ENCODE peak calls at places on chromosomes 13 and 19, in six cellular contexts. S, C, P, R, X and O are unnamed samples.

GRCh38 chr13:66210677-66211076 is 1019.5 kb downstream of the PCDH9 start:
- DNase-seq in S (peak; percentile 88), C (no peak), P (peak; percentile 95), R (no peak), X (peak; percentile 89), O (peak; percentile 77)

GRCh38 chr19:52962394-52963228 is at the start of gene ZNF816:
- DNase-seq in S (peak; percentile 96), C (peak; percentile 99), P (peak; percentile 96), R (peak; percentile 100), X (peak; percentile 79), O (peak; percentile 78)

GRCh38 chr19:58042709-58043340 is 9.0 kb downstream of the ZSCAN1 start:
- DNase-seq in S (no peak), C (no peak), P (no peak), R (no peak), X (no peak), O (no peak)

GRCh38 chr13:85508683-85509329 is 290.4 kb downstream of the SLITRK6 start:
- DNase-seq in S (peak; percentile 10), C (peak; percentile 29), P (peak; percentile 63), R (no peak), X (no peak), O (no peak)

GRCh38 chr19:44890366-44891015 is 563 bp upstream of the TOMM40 start:
- DNase-seq in S (peak; percentile 100), C (peak; percentile 100), P (peak; percentile 100), R (no peak), X (peak; percentile 100), O (peak; percentile 99)

GRCh38 chr19:29002336-29002735 is 210.6 kb downstream of the UQCRFS1 start:
- DNase-seq in S (no peak), C (no peak), P (no peak), R (no peak), X (no peak), O (no peak)

GRCh38 chr19:42143341-42144234 is 11.3 kb upstream of the POU2F2 start:
- DNase-seq in S (peak; percentile 52), C (no peak), P (peak; percentile 57), R (no peak), X (no peak), O (no peak)

GRCh38 chr13:75635621-75636338 is at the start of gene LMO7:
- DNase-seq in S (peak; percentile 55), C (peak; percentile 40), P (peak; percentile 60), R (peak; percentile 53), X (no peak), O (no peak)

GRCh38 chr13:113321546-113321945 is 24.5 kb downstream of the LAMP1 start:
- DNase-seq in S (no peak), C (no peak), P (no peak), R (no peak), X (no peak), O (no peak)

GRCh38 chr13:112825071-112825470 is 135.2 kb downstream of the ATP11A start:
- DNase-seq in S (no peak), C (no peak), P (no peak), R (peak; percentile 4), X (no peak), O (no peak)

DNA sequence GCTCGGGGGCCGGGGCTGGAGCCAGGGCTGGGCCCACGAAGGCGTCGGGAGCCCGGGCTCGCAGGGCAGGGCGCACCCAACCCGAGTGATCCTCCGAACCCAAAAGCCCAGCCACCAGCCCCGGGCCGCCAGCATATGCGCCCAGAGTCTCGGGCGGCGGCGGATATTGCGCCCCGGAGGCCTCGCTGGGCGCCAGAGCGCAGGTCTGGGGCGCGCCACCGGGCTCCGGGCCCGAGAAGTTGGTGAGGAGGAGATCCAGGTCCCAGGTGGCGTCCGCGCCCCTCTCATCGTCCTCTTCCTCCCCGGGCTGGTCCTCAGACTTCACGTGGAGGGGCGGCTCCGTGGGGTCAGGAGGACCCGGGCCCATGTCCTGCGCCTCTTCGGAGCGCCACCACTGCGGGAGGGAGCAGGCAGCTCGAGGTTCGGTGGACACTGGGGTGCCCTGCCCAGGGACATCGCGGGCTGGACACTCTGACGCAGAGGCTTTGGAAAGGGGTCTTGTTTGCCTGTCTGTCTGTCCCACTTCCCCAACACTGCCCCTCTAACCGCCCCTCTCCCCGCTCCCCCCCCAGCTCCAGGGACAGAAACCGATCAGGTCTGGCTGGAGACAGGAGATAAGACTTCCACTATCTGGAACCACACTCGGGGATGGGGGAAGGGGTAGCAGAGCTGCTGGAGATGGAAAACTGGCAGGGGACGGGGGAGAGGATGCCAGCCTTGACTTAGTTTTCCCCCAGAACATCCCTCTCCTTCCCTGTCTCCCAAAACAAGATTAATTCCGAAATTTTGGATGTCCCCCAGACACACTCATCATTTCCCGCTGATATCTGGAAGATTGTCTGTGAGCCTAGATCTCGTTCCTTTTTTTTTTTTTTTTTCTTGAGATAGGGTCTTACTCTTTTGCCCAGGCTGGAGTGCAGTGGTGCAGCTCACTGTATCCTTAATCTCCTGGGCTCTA is 973 bp downstream of the KLF1 start:
- DNase-seq in S (no peak), C (no peak), P (no peak), R (no peak), X (no peak), O (no peak)
- H3K4me3 ChIP-seq in S (peak overlapping the region; percentile 35), C (peak overlapping the region; percentile 55), P (no peak overlapping the region), R (peak overlapping the region; percentile 57), X (peak overlapping the region; percentile 10), O (peak overlapping the region; percentile 28)

GRCh38 chr19:43594081-43594697 is 1.7 kb downstream of the IRGQ start:
- DNase-seq in S (no peak), C (no peak), P (no peak), R (no peak), X (no peak), O (no peak)

GRCh38 chr19:43596842-43597461 is 557 bp downstream of the ZNF576 start:
- DNase-seq in S (no peak), C (no peak), P (peak; percentile 13), R (no peak), X (no peak), O (no peak)

GRCh38 chr19:43595605-43595998 is 332 bp downstream of the IRGQ start:
- DNase-seq in S (no peak), C (no peak), P (no peak), R (no peak), X (no peak), O (no peak)

GRCh38 chr19:43595999-43596841 is at the start of the genes IRGQ and ZNF576:
- DNase-seq in S (peak; percentile 100), C (peak; percentile 99), P (peak; percentile 100), R (peak; percentile 100), X (peak; percentile 98), O (peak; percentile 95)

DNA sequence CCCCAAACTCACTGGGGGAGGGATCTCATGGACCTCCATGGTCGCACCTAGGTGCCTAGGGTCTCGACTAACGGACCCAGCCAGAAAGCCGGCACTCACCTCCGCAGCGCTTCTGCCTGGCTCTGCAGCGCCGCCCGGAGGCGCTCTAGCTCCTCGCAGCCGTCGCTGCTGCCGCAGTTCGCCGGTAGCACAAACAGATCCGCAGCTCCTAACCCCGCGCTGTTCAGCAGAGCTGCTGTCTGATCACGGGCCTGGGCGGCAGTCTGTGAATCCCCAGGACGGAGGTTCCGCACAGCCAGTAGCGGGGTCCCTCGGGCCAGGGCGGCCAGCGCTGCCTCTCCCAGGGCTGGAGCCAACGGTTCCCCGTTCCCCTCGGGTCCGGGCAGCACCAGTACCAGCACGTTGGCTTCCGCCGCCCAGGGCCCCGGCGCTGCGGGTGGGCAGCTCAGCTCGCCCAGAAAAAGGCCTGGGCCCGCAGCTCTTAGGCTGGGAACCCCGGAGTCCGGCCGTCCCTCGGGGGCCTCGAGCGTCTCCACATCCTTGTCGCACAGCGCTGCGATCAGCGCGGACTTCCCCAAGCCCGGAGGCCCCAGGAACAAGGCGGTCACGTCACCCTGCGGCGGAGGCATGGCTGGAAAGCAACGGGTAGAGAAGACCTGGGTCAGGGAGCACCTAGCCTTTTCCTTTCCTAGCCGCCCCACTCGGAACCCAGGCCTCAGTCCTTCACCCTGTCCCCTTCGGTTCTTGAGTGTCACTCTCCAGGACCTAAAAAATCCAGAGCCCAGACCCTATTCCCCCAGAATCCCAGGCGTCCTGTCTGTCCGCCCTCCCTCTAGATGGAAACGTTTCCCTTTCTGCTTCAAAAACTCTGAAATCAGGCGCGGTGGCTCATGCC is 977 bp downstream of the IRGQ start:
- DNase-seq in S (peak; percentile 77), C (peak; percentile 62), P (peak; percentile 86), R (peak; percentile 56), X (peak; percentile 24), O (no peak)
- H3K4me3 ChIP-seq in S (peak overlapping the region; percentile 78), C (peak overlapping the region; percentile 55), P (peak overlapping the region; percentile 85), R (peak overlapping the region; percentile 74), X (peak overlapping the region; percentile 63), O (peak overlapping the region; percentile 77)

GRCh38 chr13:95541308-95541707 is 11.2 kb upstream of the CLDN10 start:
- DNase-seq in S (no peak), C (no peak), P (no peak), R (no peak), X (no peak), O (no peak)

GRCh38 chr13:95536629-95537241 is 15.8 kb upstream of the CLDN10 start:
- DNase-seq in S (peak; percentile 59), C (no peak), P (peak; percentile 65), R (no peak), X (no peak), O (no peak)

GRCh38 chr13:95546919-95547318 is 5.6 kb upstream of the CLDN10 start:
- DNase-seq in S (no peak), C (no peak), P (no peak), R (no peak), X (no peak), O (no peak)

GRCh38 chr13:95540848-95541247 is 11.7 kb upstream of the CLDN10 start:
- DNase-seq in S (no peak), C (peak; percentile 46), P (no peak), R (no peak), X (no peak), O (no peak)

DNA sequence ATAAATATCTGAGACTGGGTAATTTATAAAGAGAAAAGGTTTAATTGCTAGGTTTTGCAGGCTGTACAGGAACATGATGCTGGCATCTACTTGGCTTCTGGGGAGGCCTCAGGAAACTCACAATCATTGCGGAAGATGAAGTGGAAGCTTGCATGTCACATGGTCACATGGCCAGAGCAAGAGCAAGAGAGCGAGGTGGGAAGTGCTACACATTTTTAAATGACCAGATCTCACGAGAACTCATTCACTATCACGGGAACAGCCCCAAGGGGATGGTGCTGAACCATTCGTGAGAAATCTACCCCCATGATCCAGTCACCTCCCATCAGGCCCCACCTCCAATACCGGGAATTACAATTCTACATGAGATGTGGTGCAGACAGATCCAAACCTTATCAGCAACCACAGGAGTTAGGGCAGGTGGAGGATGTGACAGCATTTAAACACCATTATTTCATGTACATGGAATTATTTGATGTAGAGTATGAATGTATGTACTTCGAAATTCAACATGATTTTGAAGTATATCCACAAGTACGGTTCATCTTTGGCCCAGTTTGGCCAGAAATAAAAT is 10.5 kb upstream of the CLDN10 start:
- DNase-seq in S (no peak), C (no peak), P (no peak), R (no peak), X (no peak), O (no peak)
- H3K4me3 ChIP-seq in S (no peak overlapping the region), C (no peak overlapping the region), P (no peak overlapping the region), R (no peak overlapping the region), X (no peak overlapping the region), O (no peak overlapping the region)

DNA sequence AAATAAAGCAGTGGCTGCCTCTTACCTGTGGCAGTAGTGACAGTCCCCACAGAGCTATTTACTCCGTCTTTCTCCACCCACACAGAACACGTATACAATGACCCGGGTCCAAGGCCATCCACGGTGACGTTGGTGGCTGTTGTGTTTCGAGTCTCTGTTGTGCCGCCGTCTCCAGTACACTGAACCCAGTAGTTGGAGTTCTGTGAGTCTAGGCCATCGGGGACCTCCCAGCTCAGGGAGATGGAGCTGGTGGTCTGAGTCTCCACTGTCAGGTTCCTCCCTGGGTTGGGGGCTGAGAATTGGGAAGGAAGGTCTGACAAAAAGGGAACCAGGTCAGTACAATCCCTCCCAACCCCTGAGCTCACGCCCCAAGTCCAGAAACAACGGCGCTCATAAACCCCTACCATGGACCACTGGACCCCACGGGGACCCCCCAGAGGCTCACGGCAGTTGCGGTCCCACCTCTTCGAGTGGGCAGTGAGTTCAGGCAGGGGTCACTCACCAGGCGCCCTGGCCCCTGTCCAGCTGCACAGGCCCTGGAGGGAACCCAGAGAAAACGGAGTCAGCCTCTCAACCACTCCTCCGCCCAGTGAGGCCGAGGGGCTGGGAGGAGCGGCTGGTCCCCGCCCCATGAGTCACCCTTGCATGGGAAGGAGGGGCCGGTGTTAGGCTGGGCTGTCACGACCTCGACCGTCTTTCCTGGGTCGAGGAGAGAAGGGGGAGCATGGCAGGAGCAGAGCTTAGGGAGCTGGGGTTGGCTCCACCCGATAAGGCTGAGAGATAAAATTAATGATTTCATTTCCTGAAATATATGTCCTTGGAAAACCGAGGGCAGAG is 2.4 kb downstream of the PTPRH start:
- DNase-seq in S (peak; percentile 95), C (peak; percentile 79), P (peak; percentile 93), R (peak; percentile 88), X (peak; percentile 32), O (peak; percentile 49)
- H3K4me3 ChIP-seq in S (peak overlapping the region; percentile 8), C (no peak overlapping the region), P (peak overlapping the region; percentile 53), R (peak overlapping the region; percentile 39), X (peak overlapping the region; percentile 29), O (peak overlapping the region; percentile 14)